ENCODE peak calls at places on chromosomes 1 and 21, in four cellular contexts. Y is tibial nerve, K is A549, J is neural progenitor cell. H is an unnamed sample.

GRCh38 chr1:109239580-109240068 is 9.7 kb upstream of the CELSR2 start:
- DNase-seq in Y (no peak), J (peak; percentile 78), K (peak; percentile 53), H (no peak)

GRCh38 chr1:15620155-15620545 is 2.9 kb downstream of the DDI2 start:
- DNase-seq in K (peak; percentile 20), Y (no peak), J (no peak), H (no peak)

GRCh38 chr1:212655668-212656440 is 43.8 kb downstream of the BATF3 start:
- DNase-seq in K (no peak), Y (no peak), J (no peak), H (no peak)

GRCh38 chr1:98002288-98002687 is 81.5 kb upstream of the DPYD start:
- DNase-seq in J (peak; percentile 47), K (no peak), Y (no peak), H (no peak)

GRCh38 chr1:229862017-229862774 is 204.8 kb upstream of the GALNT2 start:
- DNase-seq in J (peak; percentile 69), K (no peak), Y (no peak), H (no peak)

GRCh38 chr1:151924691-151925587 is 15.6 kb upstream of the THEM4 start:
- DNase-seq in K (no peak), J (no peak), Y (no peak), H (no peak)

GRCh38 chr1:118949317-118949716 is 38.8 kb downstream of the TBX15 start:
- DNase-seq in J (no peak), Y (peak; percentile 37), K (no peak), H (no peak)

GRCh38 chr1:211522804-211523203 is 30.8 kb upstream of the RD3 start:
- DNase-seq in K (no peak), Y (no peak), J (no peak), H (no peak)

GRCh38 chr1:54272134-54272533 is 72.2 kb downstream of the MRPL37 start:
- DNase-seq in K (no peak), J (no peak), Y (no peak), H (no peak)

GRCh38 chr1:9240914-9241820 is 6.6 kb downstream of the H6PD start:
- DNase-seq in Y (no peak), J (no peak), K (no peak), H (no peak)

GRCh38 chr1:178055093-178055492 is 38.8 kb upstream of the RASAL2 start:
- DNase-seq in K (peak; percentile 66), Y (no peak), J (peak; percentile 57), H (no peak)

GRCh38 chr1:178057863-178058576 is 35.9 kb upstream of the RASAL2 start:
- DNase-seq in K (no peak), J (peak; percentile 60), Y (peak; percentile 34), H (no peak)

GRCh38 chr1:178057131-178057765 is 36.7 kb upstream of the RASAL2 start:
- DNase-seq in Y (no peak), K (no peak), J (no peak), H (no peak)

GRCh38 chr1:178052650-178053461 is 41.0 kb upstream of the RASAL2 start:
- DNase-seq in Y (no peak), K (no peak), J (peak; percentile 43), H (no peak)

DNA sequence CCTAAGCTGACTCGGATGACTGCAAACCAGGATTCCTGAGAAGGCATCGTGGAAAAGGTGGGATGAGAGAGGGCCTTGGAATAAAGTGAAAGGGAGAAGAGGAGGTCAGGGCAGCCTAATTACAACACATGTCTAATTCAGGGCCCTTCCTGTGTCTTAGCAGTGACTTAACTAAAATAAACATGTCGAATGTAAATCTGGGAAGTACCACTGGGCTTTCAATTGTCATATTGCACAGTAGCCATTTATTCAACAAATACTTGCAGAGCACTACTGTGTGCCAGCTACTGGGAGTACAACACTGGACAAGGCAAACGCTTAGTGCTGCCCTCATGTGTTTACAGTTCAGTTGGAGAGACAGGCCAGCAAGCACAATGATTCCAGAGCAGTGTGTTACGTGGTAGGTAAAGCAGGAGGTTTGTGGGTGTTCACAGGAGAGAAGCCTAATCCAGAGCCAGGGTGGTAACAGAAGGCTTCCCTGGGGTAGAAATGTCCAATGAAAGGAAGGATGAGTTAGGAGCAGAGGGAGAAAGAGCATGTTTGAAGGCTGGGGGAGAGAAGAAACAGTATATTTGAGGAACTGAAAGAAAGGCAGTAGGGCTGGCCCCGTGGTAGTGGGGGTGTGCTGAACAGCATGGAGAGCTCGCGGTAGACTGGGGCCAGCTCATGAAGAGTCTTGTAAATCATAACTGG is 38.0 kb upstream of the RASAL2 start:
- DNase-seq in J (peak; percentile 45), K (peak; percentile 66), Y (no peak), H (no peak)
- TF ChIP-seq CTCF in J (no peak), K (peak; percentile 47), Y (no peak), H (no peak)

DNA sequence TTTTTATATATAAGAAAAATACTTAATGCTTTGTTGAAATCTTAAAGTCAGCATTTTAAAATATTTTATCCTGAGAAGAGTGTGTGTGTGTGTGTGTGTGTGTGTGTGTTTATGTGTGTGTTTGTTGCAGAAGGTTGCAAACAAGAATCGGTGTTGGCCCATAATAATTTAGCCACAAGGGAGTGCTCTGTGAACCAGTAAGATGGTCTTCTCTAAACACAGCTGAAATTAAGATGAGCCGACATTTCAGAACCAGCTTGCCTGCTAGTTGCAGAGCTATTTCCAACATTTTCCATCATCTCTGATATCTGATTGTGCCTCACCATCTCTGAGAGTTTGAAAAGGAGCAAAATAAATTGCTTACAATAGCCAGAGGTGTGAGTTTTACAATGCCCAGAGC is 158.8 kb upstream of the SGIP1 start:
- DNase-seq in J (no peak), Y (no peak), K (no peak), H (no peak)
- TF ChIP-seq CTCF in J (no peak), Y (no peak), K (no peak), H (no peak)

DNA sequence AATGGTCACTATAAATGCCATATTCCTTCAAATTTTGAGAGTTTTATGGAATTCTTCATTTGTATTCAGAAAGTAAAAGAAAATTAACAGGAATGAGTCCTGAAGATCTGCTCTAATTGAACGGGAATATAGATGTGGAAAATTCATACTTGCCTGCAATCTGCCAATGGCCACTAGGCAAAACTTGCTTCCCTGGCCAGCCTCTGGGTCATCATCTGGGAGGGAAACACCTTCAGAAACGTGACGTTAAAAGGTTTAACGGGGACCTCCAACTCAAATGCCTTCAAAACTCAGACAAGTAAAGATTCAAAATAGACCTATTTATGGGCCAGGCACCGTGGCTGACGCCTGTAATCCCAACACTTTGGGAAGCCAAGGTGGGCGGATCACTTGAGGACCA is 21.7 kb upstream of the CTSK start:
- DNase-seq in K (peak; percentile 17), Y (no peak), J (peak; percentile 5), H (no peak)
- TF ChIP-seq CTCF in K (no peak), Y (no peak), J (peak; percentile 53), H (peak; percentile 56)

GRCh38 chr1:52632732-52633290 is at the start of gene SHISAL2A:
- DNase-seq in J (peak; percentile 79), K (no peak), Y (no peak), H (peak; percentile 24)
- TF ChIP-seq CTCF in J (no peak), K (no peak), Y (no peak), H (no peak)

GRCh38 chr21:36584980-36585940 is 105.3 kb upstream of the CLDN14 start:
- DNase-seq in J (no peak), K (no peak), Y (no peak), H (no peak)
- TF ChIP-seq CTCF in J (no peak), K (no peak), Y (no peak), H (no peak)

GRCh38 chr1:21701401-21701800 is 32.2 kb upstream of the RAP1GAP start:
- DNase-seq in J (no peak), K (no peak), Y (no peak), H (no peak)

GRCh38 chr1:21702780-21703179 is 33.6 kb upstream of the RAP1GAP start:
- DNase-seq in K (no peak), Y (no peak), J (no peak), H (no peak)

GRCh38 chr1:21705303-21705980 is 36.3 kb upstream of the RAP1GAP start:
- DNase-seq in J (no peak), Y (no peak), K (no peak), H (no peak)

GRCh38 chr1:21704055-21704660 is 35.0 kb upstream of the RAP1GAP start:
- DNase-seq in J (no peak), K (no peak), Y (no peak), H (no peak)

GRCh38 chr1:21703318-21703963 is 34.3 kb upstream of the RAP1GAP start:
- DNase-seq in K (peak; percentile 18), J (peak; percentile 35), Y (no peak), H (no peak)
- TF ChIP-seq CTCF in K (peak; percentile 49), J (peak; percentile 55), Y (peak; percentile 34), H (peak; percentile 54)

GRCh38 chr1:241464985-241465384 is 54.6 kb downstream of the FH start:
- DNase-seq in Y (no peak), J (peak; percentile 16), K (no peak), H (no peak)
- TF ChIP-seq CTCF in Y (no peak), J (peak; percentile 36), K (no peak), H (no peak)

DNA sequence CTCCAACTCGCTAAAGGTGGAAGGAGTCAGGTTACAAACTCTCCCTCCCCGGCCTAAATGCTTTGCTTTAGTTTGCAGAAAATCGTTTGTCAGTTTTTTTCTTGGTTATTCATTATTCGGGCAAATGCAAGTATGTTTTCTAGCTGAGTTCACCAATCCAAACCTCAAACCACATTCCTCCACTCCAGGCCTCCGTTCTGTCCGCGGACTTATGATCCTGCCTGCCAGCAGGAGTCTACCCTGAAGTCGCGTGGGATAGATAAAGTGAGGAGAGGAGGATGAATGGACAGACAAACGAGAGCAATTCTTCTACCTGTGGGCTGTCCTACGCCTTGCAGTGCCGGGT is 1.3 kb downstream of the ADAMTS1 start:
- DNase-seq in Y (no peak), J (peak; percentile 42), K (no peak), H (no peak)
- TF ChIP-seq CTCF in Y (no peak), J (no peak), K (no peak), H (no peak)

GRCh38 chr21:45556302-45556644 is 14.0 kb upstream of the SLC19A1 start:
- DNase-seq in Y (no peak), K (no peak), J (no peak), H (no peak)
- TF ChIP-seq CTCF in Y (no peak), K (no peak), J (no peak), H (peak; percentile 48)

H was measured in mesothelial cell of epicardium.